ENCODE peak calls at places on chromosomes 7 and 10, in ten cellular contexts. C is hepatocyte; D is upper lobe of right lung; V is body of pancreas; R is CD8-positive, alpha-beta T cell; H is endothelial cell of umbilical vein; S is fibroblast of lung; O is HCT116; F is brain microvascular endothelial cell; U is mammary epithelial cell. L is an unnamed sample.

GRCh38 chr7:88169717-88170320 is 50.0 kb downstream of the SRI start:
- DNase-seq in O (no peak), U (no peak), F (no peak), H (peak; percentile 40), S (peak; percentile 24), C (peak; percentile 23), R (no peak), V (no peak), D (no peak), L (no peak)

GRCh38 chr10:117370205-117370604 is 5.0 kb downstream of the PDZD8 start:
- DNase-seq in S (peak; percentile 29), F (no peak), D (no peak), V (no peak), O (no peak), R (no peak), C (no peak), U (no peak), H (no peak), L (no peak)

GRCh38 chr7:55173671-55174070 is 154.9 kb downstream of the EGFR start:
- DNase-seq in H (no peak), S (no peak), V (no peak), D (no peak), O (no peak), R (no peak), F (no peak), C (no peak), U (no peak), L (no peak)

GRCh38 chr7:8068892-8069686 is 100.5 kb downstream of the GLCCI1 start:
- DNase-seq in F (no peak), H (no peak), V (no peak), R (no peak), O (no peak), U (no peak), C (no peak), D (no peak), S (no peak), L (no peak)

GRCh38 chr10:79149662-79150443 is 81.1 kb downstream of the ZMIZ1 start:
- DNase-seq in R (peak; percentile 26), V (peak; percentile 66), F (peak; percentile 38), D (peak; percentile 94), U (peak; percentile 81), H (no peak), C (peak; percentile 52), O (peak; percentile 48), S (peak; percentile 80), L (no peak)

GRCh38 chr10:1366277-1366676 is 310.1 kb downstream of the WDR37 start:
- DNase-seq in U (no peak), R (no peak), F (no peak), O (no peak), H (no peak), C (no peak), V (no peak), D (no peak), S (no peak), L (no peak)

GRCh38 chr10:62811159-62811875 is 4.8 kb downstream of the EGR2 start:
- DNase-seq in V (no peak), C (no peak), D (no peak), U (no peak), F (no peak), R (no peak), H (no peak), O (no peak), S (no peak), L (no peak)

GRCh38 chr7:3107889-3108570 is 64.4 kb upstream of the CARD11 start:
- DNase-seq in O (no peak), S (no peak), U (peak; percentile 55), D (no peak), F (no peak), V (no peak), R (no peak), C (no peak), H (no peak), L (no peak)

GRCh38 chr10:93417264-93417663 is 64.9 kb downstream of the MYOF start:
- DNase-seq in H (no peak), D (no peak), S (no peak), F (no peak), U (no peak), C (no peak), R (no peak), O (no peak), V (no peak), L (no peak)

GRCh38 chr7:113200281-113200680 is 81.9 kb upstream of the SMIM30 start:
- DNase-seq in U (peak; percentile 8), F (no peak), C (no peak), V (no peak), H (no peak), O (no peak), S (no peak), D (no peak), R (no peak), L (no peak)

GRCh38 chr7:148712610-148713330 is 14.1 kb downstream of the CUL1 start:
- DNase-seq in U (peak; percentile 48), R (no peak), F (no peak), H (no peak), O (no peak), V (no peak), C (no peak), D (no peak), S (no peak), L (no peak)

GRCh38 chr7:127446842-127447241 is 54.3 kb upstream of the ZNF800 start:
- DNase-seq in D (no peak), U (no peak), C (no peak), V (no peak), H (no peak), R (no peak), O (no peak), F (no peak), S (no peak), L (no peak)

GRCh38 chr7:127448566-127448965 is 56.1 kb upstream of the ZNF800 start:
- DNase-seq in F (no peak), R (no peak), H (no peak), S (no peak), V (no peak), C (no peak), O (no peak), U (no peak), D (no peak), L (no peak)

DNA sequence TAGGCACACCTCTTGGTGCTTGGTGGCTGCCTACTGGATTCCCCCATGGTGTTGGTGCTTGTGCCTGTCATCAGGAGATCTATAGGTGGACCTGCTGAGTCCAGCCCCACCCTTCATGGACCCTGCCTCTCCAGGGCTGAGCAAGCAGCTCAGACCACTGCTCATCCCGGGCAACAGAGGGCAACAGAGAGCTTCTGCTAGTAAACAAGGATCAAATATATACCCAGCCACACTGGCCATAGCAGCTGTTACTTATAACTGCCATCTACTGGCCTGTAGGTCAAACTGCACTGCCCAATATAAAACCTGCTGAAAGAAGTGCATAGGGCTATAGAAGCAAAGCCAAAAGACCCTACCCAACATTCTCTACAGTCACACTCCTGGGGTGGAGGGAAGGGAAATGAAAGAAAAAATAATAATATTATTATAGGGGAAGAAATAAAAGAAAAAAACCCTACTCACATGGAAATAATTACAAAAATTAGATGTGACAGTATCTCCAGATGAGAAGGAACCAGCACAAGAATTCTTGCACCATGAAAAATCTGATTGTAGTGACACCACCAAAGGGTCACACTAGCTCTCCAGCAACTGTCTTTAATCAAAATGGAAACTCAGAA is 54.9 kb upstream of the ZNF800 start:
- DNase-seq in V (no peak), H (peak; percentile 32), C (no peak), R (peak; percentile 48), U (peak; percentile 44), F (peak; percentile 55), D (no peak), O (peak; percentile 74), S (peak; percentile 24), L (peak; percentile 3)
- TF ChIP-seq CTCF in V (no peak), H (peak; percentile 47), C (no peak), R (peak; percentile 78), U (peak; percentile 56), F (peak; percentile 60), D (peak; percentile 54), O (peak; percentile 97), S (peak; percentile 35), L (peak; percentile 51)

GRCh38 chr7:124033093-124033806 is 383 bp upstream of the TMEM229A start:
- DNase-seq in H (no peak), D (peak; percentile 61), O (no peak), R (no peak), C (peak; percentile 37), F (no peak), S (peak; percentile 40), V (peak; percentile 78), U (no peak), L (no peak)
- H3K4me3 ChIP-seq in H (peak overlapping the region; percentile 28), D (peak overlapping the region; percentile 43), O (no peak overlapping the region), R (no peak overlapping the region), C (peak overlapping the region; percentile 15), F (peak overlapping the region; percentile 47), S (no peak overlapping the region), V (no peak overlapping the region), U (peak overlapping the region; percentile 50), L (no peak overlapping the region)

GRCh38 chr7:91264924-91265681 is 870 bp downstream of the FZD1 start:
- DNase-seq in D (peak; percentile 83), V (peak; percentile 55), C (peak; percentile 72), R (no peak), O (no peak), H (peak; percentile 72), F (no peak), U (peak; percentile 79), S (peak; percentile 80), L (no peak)

GRCh38 chr7:91266931-91267557 is 2.8 kb downstream of the FZD1 start:
- DNase-seq in H (no peak), O (no peak), U (no peak), V (no peak), C (no peak), R (no peak), F (no peak), D (no peak), S (peak; percentile 48), L (no peak)

GRCh38 chr7:91266067-91266930 is 2.1 kb downstream of the FZD1 start:
- DNase-seq in O (no peak), R (no peak), D (peak; percentile 67), H (no peak), C (peak; percentile 32), S (peak; percentile 72), U (peak; percentile 28), V (peak; percentile 25), F (no peak), L (no peak)

GRCh38 chr7:91264083-91264923 is at the start of gene FZD1:
- DNase-seq in V (peak; percentile 97), C (peak; percentile 98), H (peak; percentile 98), R (no peak), U (peak; percentile 99), F (peak; percentile 97), S (peak; percentile 99), O (peak; percentile 95), D (peak; percentile 98), L (peak; percentile 96)

DNA sequence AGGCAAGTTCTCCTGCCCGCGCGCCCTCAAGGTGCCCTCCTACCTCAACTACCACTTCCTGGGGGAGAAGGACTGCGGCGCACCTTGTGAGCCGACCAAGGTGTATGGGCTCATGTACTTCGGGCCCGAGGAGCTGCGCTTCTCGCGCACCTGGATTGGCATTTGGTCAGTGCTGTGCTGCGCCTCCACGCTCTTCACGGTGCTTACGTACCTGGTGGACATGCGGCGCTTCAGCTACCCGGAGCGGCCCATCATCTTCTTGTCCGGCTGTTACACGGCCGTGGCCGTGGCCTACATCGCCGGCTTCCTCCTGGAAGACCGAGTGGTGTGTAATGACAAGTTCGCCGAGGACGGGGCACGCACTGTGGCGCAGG is 1.4 kb downstream of the FZD1 start:
- DNase-seq in F (no peak), U (peak; percentile 41), C (peak; percentile 16), H (peak; percentile 13), D (peak; percentile 73), V (peak; percentile 41), R (no peak), O (no peak), S (peak; percentile 38), L (no peak)
- H3K27me3 ChIP-seq in F (no peaks in the 10 kb centered on the region), U (no peaks in the 10 kb centered on the region), C (peaks cover 51% of the 10 kb centered on the region), H (peaks cover 1% of the 10 kb centered on the region), D (no peaks in the 10 kb centered on the region), V (no peaks in the 10 kb centered on the region), R (no peaks in the 10 kb centered on the region), O (peaks cover 23% of the 10 kb centered on the region), S (no peaks in the 10 kb centered on the region), L (no peaks in the 10 kb centered on the region)

GRCh38 chr7:78311176-78311575 is 512.6 kb downstream of the PHTF2 start:
- DNase-seq in C (no peak), R (no peak), D (no peak), U (no peak), F (no peak), S (no peak), V (no peak), H (no peak), O (no peak), L (no peak)
- TF ChIP-seq CTCF in C (no peak), R (no peak), D (no peak), U (no peak), F (no peak), S (no peak), V (no peak), H (no peak), O (no peak), L (no peak)

L was measured in AG04450.